ENCODE peak calls at places on chromosome 18, in seven cellular contexts. One of them, this sample, is unnamed.

GRCh38 chr18:54957987-54958386 is 1.3 kb downstream of the CCDC68 start:
- DNase-seq in K562: peak
- DNase-seq in H1: no peak
- DNase-seq in HCT116: no peak
- DNase-seq in SK-N-SH: no peak
- DNase-seq in GM12878: no peak
- DNase-seq in HepG2: no peak
- DNase-seq in this sample: no peak

GRCh38 chr18:24499814-24500601 is 39.6 kb downstream of the HRH4 start:
- DNase-seq in GM12878: no peak
- DNase-seq in HCT116: no peak
- DNase-seq in H1: no peak
- DNase-seq in SK-N-SH: no peak
- DNase-seq in HepG2: no peak
- DNase-seq in K562: no peak
- DNase-seq in this sample: no peak

GRCh38 chr18:36814994-36815393 is 13.8 kb downstream of the TPGS2 start:
- DNase-seq in K562: peak
- DNase-seq in GM12878: no peak
- DNase-seq in HCT116: no peak
- DNase-seq in H1: no peak
- DNase-seq in HepG2: no peak
- DNase-seq in SK-N-SH: no peak
- DNase-seq in this sample: no peak

GRCh38 chr18:9380101-9380500 is 45.5 kb downstream of the TWSG1 start:
- DNase-seq in HCT116: no peak
- DNase-seq in HepG2: no peak
- DNase-seq in GM12878: no peak
- DNase-seq in K562: no peak
- DNase-seq in SK-N-SH: no peak
- DNase-seq in H1: no peak
- DNase-seq in this sample: no peak

GRCh38 chr18:58578835-58579560 is 49.9 kb downstream of the ALPK2 start:
- DNase-seq in H1: no peak
- DNase-seq in SK-N-SH: no peak
- DNase-seq in HepG2: peak
- DNase-seq in K562: no peak
- DNase-seq in GM12878: no peak
- DNase-seq in HCT116: no peak
- DNase-seq in this sample: no peak

GRCh38 chr18:78767648-78768071 is 212.0 kb upstream of the SALL3 start:
- DNase-seq in SK-N-SH: no peak
- DNase-seq in H1: no peak
- DNase-seq in GM12878: no peak
- DNase-seq in HepG2: no peak
- DNase-seq in HCT116: no peak
- DNase-seq in K562: no peak
- DNase-seq in this sample: no peak

GRCh38 chr18:50158866-50159653 is 35.9 kb downstream of the MYO5B start:
- DNase-seq in H1: no peak
- DNase-seq in K562: no peak
- DNase-seq in HepG2: no peak
- DNase-seq in HCT116: no peak
- DNase-seq in GM12878: no peak
- DNase-seq in SK-N-SH: no peak
- DNase-seq in this sample: peak

GRCh38 chr18:26307161-26307773 is 81.0 kb downstream of the TAF4B start:
- DNase-seq in H1: no peak
- DNase-seq in GM12878: peak
- DNase-seq in SK-N-SH: peak
- DNase-seq in K562: peak
- DNase-seq in HepG2: peak
- DNase-seq in HCT116: peak
- DNase-seq in this sample: peak

GRCh38 chr18:60668583-60668982 is 296.0 kb upstream of the MC4R start:
- DNase-seq in SK-N-SH: no peak
- DNase-seq in GM12878: no peak
- DNase-seq in H1: no peak
- DNase-seq in K562: no peak
- DNase-seq in HepG2: no peak
- DNase-seq in HCT116: no peak
- DNase-seq in this sample: no peak

GRCh38 chr18:74546007-74546406 is 11.7 kb downstream of the CNDP1 start:
- DNase-seq in H1: no peak
- DNase-seq in HepG2: no peak
- DNase-seq in GM12878: no peak
- DNase-seq in SK-N-SH: no peak
- DNase-seq in HCT116: no peak
- DNase-seq in K562: no peak
- DNase-seq in this sample: no peak

GRCh38 chr18:45221363-45221762 is 393.9 kb upstream of the SLC14A2 start:
- DNase-seq in GM12878: no peak
- DNase-seq in HepG2: no peak
- DNase-seq in SK-N-SH: no peak
- DNase-seq in H1: no peak
- DNase-seq in K562: no peak
- DNase-seq in HCT116: no peak
- DNase-seq in this sample: no peak

GRCh38 chr18:25039781-25040180 is 312.2 kb downstream of the ZNF521 start:
- DNase-seq in H1: no peak
- DNase-seq in HepG2: no peak
- DNase-seq in K562: no peak
- DNase-seq in SK-N-SH: no peak
- DNase-seq in GM12878: no peak
- DNase-seq in HCT116: no peak
- DNase-seq in this sample: no peak

GRCh38 chr18:68024716-68025115 is 508.2 kb upstream of the DSEL start:
- DNase-seq in SK-N-SH: no peak
- DNase-seq in GM12878: no peak
- DNase-seq in HepG2: no peak
- DNase-seq in HCT116: no peak
- DNase-seq in H1: no peak
- DNase-seq in K562: no peak
- DNase-seq in this sample: no peak

GRCh38 chr18:47682876-47683275 is 247.6 kb downstream of the SMAD2 start:
- DNase-seq in SK-N-SH: no peak
- DNase-seq in K562: no peak
- DNase-seq in HCT116: no peak
- DNase-seq in GM12878: no peak
- DNase-seq in HepG2: no peak
- DNase-seq in H1: no peak
- DNase-seq in this sample: no peak

GRCh38 chr18:59055345-59056032 is 84.2 kb upstream of the SEC11C start:
- DNase-seq in H1: no peak
- DNase-seq in K562: no peak
- DNase-seq in GM12878: no peak
- DNase-seq in HepG2: no peak
- DNase-seq in SK-N-SH: no peak
- DNase-seq in HCT116: no peak
- DNase-seq in this sample: no peak

GRCh38 chr18:44134447-44134846 is 546.2 kb upstream of the SETBP1 start:
- DNase-seq in SK-N-SH: no peak
- DNase-seq in H1: no peak
- DNase-seq in GM12878: no peak
- DNase-seq in HepG2: no peak
- DNase-seq in K562: no peak
- DNase-seq in HCT116: no peak
- DNase-seq in this sample: no peak

GRCh38 chr18:57741273-57741672 is 61.8 kb downstream of the ATP8B1 start:
- DNase-seq in SK-N-SH: no peak
- DNase-seq in GM12878: no peak
- DNase-seq in H1: no peak
- DNase-seq in HCT116: no peak
- DNase-seq in HepG2: no peak
- DNase-seq in K562: no peak
- DNase-seq in this sample: no peak

GRCh38 chr18:79912409-79912991 is 39.0 kb downstream of the SLC66A2 start:
- DNase-seq in K562: no peak
- DNase-seq in SK-N-SH: no peak
- DNase-seq in HCT116: no peak
- DNase-seq in GM12878: no peak
- DNase-seq in HepG2: no peak
- DNase-seq in H1: no peak
- DNase-seq in this sample: no peak

GRCh38 chr18:57747809-57748680 is 55.1 kb downstream of the ATP8B1 start:
- DNase-seq in H1: no peak
- DNase-seq in GM12878: no peak
- DNase-seq in HepG2: peak
- DNase-seq in K562: no peak
- DNase-seq in SK-N-SH: no peak
- DNase-seq in HCT116: no peak
- DNase-seq in this sample: no peak

GRCh38 chr18:53698907-53699306 is 525.6 kb downstream of the MBD2 start:
- DNase-seq in H1: no peak
- DNase-seq in K562: no peak
- DNase-seq in GM12878: no peak
- DNase-seq in HCT116: no peak
- DNase-seq in SK-N-SH: peak
- DNase-seq in HepG2: peak
- DNase-seq in this sample: peak

DNA sequence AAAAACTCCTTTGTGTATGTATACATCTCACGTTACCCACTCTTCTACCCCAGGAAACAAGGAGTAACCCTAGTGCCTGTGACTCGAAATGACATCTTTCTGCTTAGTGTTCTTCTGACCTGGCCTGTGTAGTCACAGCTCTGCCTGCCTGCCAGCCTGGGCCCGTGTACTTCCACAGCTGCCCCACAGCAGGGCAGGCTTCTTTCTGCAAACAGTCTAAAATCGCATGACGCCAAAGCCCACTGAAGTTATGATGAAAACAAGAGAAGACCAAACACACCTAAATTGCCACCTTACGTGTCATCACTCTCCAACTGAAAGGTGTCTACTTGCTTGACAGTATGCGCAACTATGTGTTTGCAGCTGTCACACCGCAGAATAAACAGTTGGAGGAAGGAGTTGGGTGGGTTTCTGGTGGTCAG is 1.5 kb downstream of the GAREM1 start:
- DNase-seq in H1: no peak
- DNase-seq in HepG2: peak
- DNase-seq in K562: peak
- DNase-seq in GM12878: no peak
- DNase-seq in HCT116: peak
- DNase-seq in SK-N-SH: peak
- DNase-seq in this sample: peak
- TF ChIP-seq JUND in H1: no peak
- TF ChIP-seq JUND in HepG2: no peak
- TF ChIP-seq JUND in K562: no peak
- TF ChIP-seq JUND in GM12878: no peak
- TF ChIP-seq JUND in HCT116: no peak
- TF ChIP-seq JUND in SK-N-SH: no peak
- TF ChIP-seq JUND in this sample: no peak

GRCh38 chr18:48951448-48952286 is 902 bp upstream of the SMAD7 start:
- DNase-seq in HepG2: peak
- DNase-seq in GM12878: no peak
- DNase-seq in HCT116: no peak
- DNase-seq in K562: peak
- DNase-seq in H1: no peak
- DNase-seq in SK-N-SH: peak
- DNase-seq in this sample: peak
- TF ChIP-seq JUND in HepG2: no peak
- TF ChIP-seq JUND in GM12878: no peak
- TF ChIP-seq JUND in HCT116: no peak
- TF ChIP-seq JUND in K562: no peak
- TF ChIP-seq JUND in H1: no peak
- TF ChIP-seq JUND in SK-N-SH: no peak
- TF ChIP-seq JUND in this sample: no peak

GRCh38 chr18:335741-336140 is 67.9 kb upstream of the THOC1 start:
- DNase-seq in K562: no peak
- DNase-seq in GM12878: no peak
- DNase-seq in H1: no peak
- DNase-seq in HCT116: no peak
- DNase-seq in HepG2: no peak
- DNase-seq in SK-N-SH: no peak
- DNase-seq in this sample: peak

GRCh38 chr18:332007-332406 is 64.2 kb upstream of the THOC1 start:
- DNase-seq in GM12878: no peak
- DNase-seq in SK-N-SH: no peak
- DNase-seq in HCT116: no peak
- DNase-seq in H1: no peak
- DNase-seq in K562: no peak
- DNase-seq in HepG2: no peak
- DNase-seq in this sample: no peak

GRCh38 chr18:334575-335132 is 66.8 kb upstream of the THOC1 start:
- DNase-seq in GM12878: no peak
- DNase-seq in H1: no peak
- DNase-seq in HCT116: no peak
- DNase-seq in HepG2: no peak
- DNase-seq in K562: no peak
- DNase-seq in SK-N-SH: no peak
- DNase-seq in this sample: no peak

GRCh38 chr18:331231-331771 is 63.5 kb upstream of the THOC1 start:
- DNase-seq in GM12878: no peak
- DNase-seq in H1: no peak
- DNase-seq in HCT116: no peak
- DNase-seq in HepG2: no peak
- DNase-seq in SK-N-SH: no peak
- DNase-seq in K562: no peak
- DNase-seq in this sample: no peak

GRCh38 chr18:332721-333513 is 65.1 kb upstream of the THOC1 start:
- DNase-seq in HCT116: no peak
- DNase-seq in GM12878: no peak
- DNase-seq in SK-N-SH: no peak
- DNase-seq in H1: no peak
- DNase-seq in HepG2: no peak
- DNase-seq in K562: no peak
- DNase-seq in this sample: no peak
- TF ChIP-seq JUND in HCT116: no peak
- TF ChIP-seq JUND in GM12878: no peak
- TF ChIP-seq JUND in SK-N-SH: no peak
- TF ChIP-seq JUND in H1: no peak
- TF ChIP-seq JUND in HepG2: no peak
- TF ChIP-seq JUND in K562: no peak
- TF ChIP-seq JUND in this sample: no peak

GRCh38 chr18:32060026-32060425 is 31.6 kb upstream of the RNF138 start:
- DNase-seq in K562: no peak
- DNase-seq in SK-N-SH: no peak
- DNase-seq in HCT116: no peak
- DNase-seq in GM12878: no peak
- DNase-seq in HepG2: no peak
- DNase-seq in H1: no peak
- DNase-seq in this sample: no peak

GRCh38 chr18:32056613-32057358 is 34.9 kb upstream of the RNF138 start:
- DNase-seq in K562: no peak
- DNase-seq in H1: no peak
- DNase-seq in HCT116: no peak
- DNase-seq in SK-N-SH: no peak
- DNase-seq in GM12878: no peak
- DNase-seq in HepG2: no peak
- DNase-seq in this sample: no peak

DNA sequence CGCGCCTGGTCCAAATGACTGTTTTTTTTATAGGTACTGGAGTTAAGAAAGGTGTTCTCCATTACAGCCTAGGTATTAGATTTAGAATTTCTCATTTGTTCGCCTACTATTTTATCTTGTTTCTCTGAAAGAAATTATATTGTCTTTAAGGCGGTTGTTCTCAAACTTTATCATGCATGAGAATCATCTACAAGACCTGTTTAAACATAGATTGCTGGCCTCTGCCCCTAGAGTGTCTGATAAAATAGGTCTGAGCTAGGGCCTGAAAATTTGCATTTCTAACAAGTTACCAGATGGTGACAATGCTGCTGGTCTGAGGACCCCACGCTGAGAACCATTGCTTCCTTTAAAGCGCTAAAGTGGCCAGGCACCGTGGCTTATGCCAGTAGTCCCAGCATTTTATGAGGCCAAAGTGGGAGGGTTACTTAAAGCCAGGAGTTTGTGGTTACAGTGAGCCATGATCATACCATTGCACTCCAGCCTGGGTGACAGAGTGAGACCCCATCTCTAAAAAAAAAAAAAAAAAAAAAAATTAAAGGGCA is 34.0 kb upstream of the RNF138 start:
- DNase-seq in H1: peak
- DNase-seq in GM12878: no peak
- DNase-seq in HCT116: no peak
- DNase-seq in HepG2: no peak
- DNase-seq in K562: peak
- DNase-seq in SK-N-SH: no peak
- DNase-seq in this sample: no peak
- TF ChIP-seq JUND in H1: no peak
- TF ChIP-seq JUND in GM12878: no peak
- TF ChIP-seq JUND in HCT116: no peak
- TF ChIP-seq JUND in HepG2: no peak
- TF ChIP-seq JUND in K562: no peak
- TF ChIP-seq JUND in SK-N-SH: no peak
- TF ChIP-seq JUND in this sample: no peak

This sample was measured in T47D.